ENCODE peak calls at places on chromosomes 12 and 14, in four cellular contexts. One of them, this sample, is unnamed.

GRCh38 chr12:67647251-67647546 is 1.3 kb upstream of the DYRK2 start:
- DNase-seq in glutamatergic neuron: no peak
- DNase-seq in activated B cell treated with CpG ODN at 0.5 μM for 24 hours: no peak
- DNase-seq in AG10803: no peak
- DNase-seq in this sample: no peak

GRCh38 chr12:111443086-111443485 is 37.4 kb downstream of the SH2B3 start:
- DNase-seq in AG10803: no peak
- DNase-seq in activated B cell treated with CpG ODN at 0.5 μM for 24 hours: no peak
- DNase-seq in glutamatergic neuron: no peak
- DNase-seq in this sample: no peak

GRCh38 chr12:108360487-108360886 is 21.4 kb upstream of the CMKLR1 start:
- DNase-seq in AG10803: peak
- DNase-seq in activated B cell treated with CpG ODN at 0.5 μM for 24 hours: no peak
- DNase-seq in glutamatergic neuron: peak
- DNase-seq in this sample: no peak

GRCh38 chr12:80979251-80979650 is 41.5 kb upstream of the LIN7A start:
- DNase-seq in AG10803: no peak
- DNase-seq in glutamatergic neuron: no peak
- DNase-seq in activated B cell treated with CpG ODN at 0.5 μM for 24 hours: no peak
- DNase-seq in this sample: no peak

GRCh38 chr12:90111646-90112565 is 403.3 kb upstream of the ATP2B1 start:
- DNase-seq in activated B cell treated with CpG ODN at 0.5 μM for 24 hours: no peak
- DNase-seq in glutamatergic neuron: no peak
- DNase-seq in AG10803: no peak
- DNase-seq in this sample: no peak

GRCh38 chr12:110639336-110640178 is 25.6 kb downstream of the TCTN1 start:
- DNase-seq in AG10803: peak
- DNase-seq in activated B cell treated with CpG ODN at 0.5 μM for 24 hours: no peak
- DNase-seq in glutamatergic neuron: no peak
- DNase-seq in this sample: no peak

GRCh38 chr14:68979021-68979721 is at the start of gene ACTN1:
- DNase-seq in glutamatergic neuron: peak
- DNase-seq in AG10803: peak
- DNase-seq in activated B cell treated with CpG ODN at 0.5 μM for 24 hours: peak
- DNase-seq in this sample: peak

GRCh38 chr14:33951183-33951840 is 438 bp upstream of the EGLN3 start:
- DNase-seq in activated B cell treated with CpG ODN at 0.5 μM for 24 hours: no peak
- DNase-seq in glutamatergic neuron: no peak
- DNase-seq in AG10803: no peak
- DNase-seq in this sample: no peak

GRCh38 chr14:34023824-34024767 is 73.2 kb upstream of the EGLN3 start:
- DNase-seq in glutamatergic neuron: no peak
- DNase-seq in AG10803: no peak
- DNase-seq in activated B cell treated with CpG ODN at 0.5 μM for 24 hours: no peak
- DNase-seq in this sample: peak

GRCh38 chr12:100987552-100988277 is 193.1 kb downstream of the ANO4 start:
- DNase-seq in activated B cell treated with CpG ODN at 0.5 μM for 24 hours: no peak
- DNase-seq in glutamatergic neuron: peak
- DNase-seq in AG10803: peak
- DNase-seq in this sample: peak

GRCh38 chr12:96534339-96534738 is 45.0 kb downstream of the CFAP54 start:
- DNase-seq in AG10803: no peak
- DNase-seq in activated B cell treated with CpG ODN at 0.5 μM for 24 hours: no peak
- DNase-seq in glutamatergic neuron: no peak
- DNase-seq in this sample: no peak

GRCh38 chr12:8648598-8649205 is 13.9 kb downstream of the MFAP5 start:
- DNase-seq in glutamatergic neuron: no peak
- DNase-seq in activated B cell treated with CpG ODN at 0.5 μM for 24 hours: no peak
- DNase-seq in AG10803: no peak
- DNase-seq in this sample: no peak

DNA sequence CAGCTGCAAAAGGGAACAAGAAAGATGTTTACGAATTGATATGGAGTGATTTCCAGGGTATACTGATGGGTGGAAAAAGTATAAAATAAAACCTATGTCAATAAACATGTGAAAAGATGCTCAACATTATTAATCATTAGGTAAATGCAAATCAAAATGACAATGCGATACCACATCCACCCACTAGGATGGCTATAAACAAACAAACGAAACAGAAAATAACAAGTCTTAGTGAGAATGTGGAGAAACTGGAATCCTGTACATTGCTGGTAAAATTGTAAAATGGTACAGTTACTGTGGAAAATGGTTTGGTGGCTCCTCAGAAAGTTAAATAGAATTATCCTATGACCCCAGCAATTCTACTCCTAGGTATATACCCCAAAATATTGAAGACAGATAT is 9.5 kb upstream of the BEST3 start:
- DNase-seq in AG10803: no peak
- DNase-seq in activated B cell treated with CpG ODN at 0.5 μM for 24 hours: no peak
- DNase-seq in glutamatergic neuron: no peak
- DNase-seq in this sample: no peak
- TF ChIP-seq CTCF in AG10803: no peak
- TF ChIP-seq CTCF in activated B cell treated with CpG ODN at 0.5 μM for 24 hours: no peak
- TF ChIP-seq CTCF in glutamatergic neuron: peak
- TF ChIP-seq CTCF in this sample: peak

GRCh38 chr12:102814691-102815367 is 102.2 kb downstream of the PAH start:
- DNase-seq in activated B cell treated with CpG ODN at 0.5 μM for 24 hours: no peak
- DNase-seq in glutamatergic neuron: no peak
- DNase-seq in AG10803: no peak
- DNase-seq in this sample: no peak

GRCh38 chr12:102806110-102806509 is 110.9 kb downstream of the PAH start:
- DNase-seq in activated B cell treated with CpG ODN at 0.5 μM for 24 hours: no peak
- DNase-seq in glutamatergic neuron: no peak
- DNase-seq in AG10803: no peak
- DNase-seq in this sample: no peak

GRCh38 chr12:102806592-102806991 is 110.5 kb downstream of the PAH start:
- DNase-seq in glutamatergic neuron: no peak
- DNase-seq in AG10803: no peak
- DNase-seq in activated B cell treated with CpG ODN at 0.5 μM for 24 hours: no peak
- DNase-seq in this sample: no peak

GRCh38 chr12:102808412-102808811 is 108.6 kb downstream of the PAH start:
- DNase-seq in glutamatergic neuron: no peak
- DNase-seq in activated B cell treated with CpG ODN at 0.5 μM for 24 hours: no peak
- DNase-seq in AG10803: no peak
- DNase-seq in this sample: no peak

GRCh38 chr12:102811125-102811737 is 105.8 kb downstream of the PAH start:
- DNase-seq in activated B cell treated with CpG ODN at 0.5 μM for 24 hours: no peak
- DNase-seq in glutamatergic neuron: peak
- DNase-seq in AG10803: peak
- DNase-seq in this sample: peak
- TF ChIP-seq CTCF in activated B cell treated with CpG ODN at 0.5 μM for 24 hours: no peak
- TF ChIP-seq CTCF in glutamatergic neuron: peak
- TF ChIP-seq CTCF in AG10803: peak
- TF ChIP-seq CTCF in this sample: peak

GRCh38 chr12:121209629-121210572 is at the start of gene P2RX4:
- DNase-seq in glutamatergic neuron: peak
- DNase-seq in AG10803: peak
- DNase-seq in activated B cell treated with CpG ODN at 0.5 μM for 24 hours: peak
- DNase-seq in this sample: peak
- TF ChIP-seq CTCF in glutamatergic neuron: no peak
- TF ChIP-seq CTCF in AG10803: no peak
- TF ChIP-seq CTCF in activated B cell treated with CpG ODN at 0.5 μM for 24 hours: no peak
- TF ChIP-seq CTCF in this sample: peak

GRCh38 chr14:94706132-94706531 is 63.8 kb downstream of the GSC start:
- DNase-seq in activated B cell treated with CpG ODN at 0.5 μM for 24 hours: no peak
- DNase-seq in glutamatergic neuron: no peak
- DNase-seq in AG10803: no peak
- DNase-seq in this sample: no peak
- TF ChIP-seq CTCF in activated B cell treated with CpG ODN at 0.5 μM for 24 hours: no peak
- TF ChIP-seq CTCF in glutamatergic neuron: no peak
- TF ChIP-seq CTCF in AG10803: no peak
- TF ChIP-seq CTCF in this sample: no peak

DNA sequence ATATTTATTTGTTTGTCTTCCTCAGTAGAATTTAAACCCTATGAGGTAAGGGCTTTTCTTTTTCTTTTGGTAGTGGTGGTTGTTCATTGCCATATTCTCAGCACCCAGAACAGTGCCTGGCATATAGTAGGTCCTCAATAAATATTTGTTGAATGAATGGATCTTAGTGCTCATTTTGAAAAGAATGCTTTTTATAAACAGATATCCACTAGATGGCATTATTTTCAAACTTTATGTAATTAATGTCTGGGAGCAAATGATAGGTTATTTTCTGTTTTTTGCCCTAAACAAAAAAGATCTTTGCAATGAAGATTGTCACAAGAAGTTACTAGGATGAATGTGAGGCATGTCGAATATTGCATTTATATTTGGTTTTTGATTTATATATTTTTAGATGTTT is 64.1 kb downstream of the RAD51B start:
- DNase-seq in activated B cell treated with CpG ODN at 0.5 μM for 24 hours: no peak
- DNase-seq in glutamatergic neuron: no peak
- DNase-seq in AG10803: peak
- DNase-seq in this sample: no peak
- TF ChIP-seq CTCF in activated B cell treated with CpG ODN at 0.5 μM for 24 hours: no peak
- TF ChIP-seq CTCF in glutamatergic neuron: no peak
- TF ChIP-seq CTCF in AG10803: peak
- TF ChIP-seq CTCF in this sample: no peak

DNA sequence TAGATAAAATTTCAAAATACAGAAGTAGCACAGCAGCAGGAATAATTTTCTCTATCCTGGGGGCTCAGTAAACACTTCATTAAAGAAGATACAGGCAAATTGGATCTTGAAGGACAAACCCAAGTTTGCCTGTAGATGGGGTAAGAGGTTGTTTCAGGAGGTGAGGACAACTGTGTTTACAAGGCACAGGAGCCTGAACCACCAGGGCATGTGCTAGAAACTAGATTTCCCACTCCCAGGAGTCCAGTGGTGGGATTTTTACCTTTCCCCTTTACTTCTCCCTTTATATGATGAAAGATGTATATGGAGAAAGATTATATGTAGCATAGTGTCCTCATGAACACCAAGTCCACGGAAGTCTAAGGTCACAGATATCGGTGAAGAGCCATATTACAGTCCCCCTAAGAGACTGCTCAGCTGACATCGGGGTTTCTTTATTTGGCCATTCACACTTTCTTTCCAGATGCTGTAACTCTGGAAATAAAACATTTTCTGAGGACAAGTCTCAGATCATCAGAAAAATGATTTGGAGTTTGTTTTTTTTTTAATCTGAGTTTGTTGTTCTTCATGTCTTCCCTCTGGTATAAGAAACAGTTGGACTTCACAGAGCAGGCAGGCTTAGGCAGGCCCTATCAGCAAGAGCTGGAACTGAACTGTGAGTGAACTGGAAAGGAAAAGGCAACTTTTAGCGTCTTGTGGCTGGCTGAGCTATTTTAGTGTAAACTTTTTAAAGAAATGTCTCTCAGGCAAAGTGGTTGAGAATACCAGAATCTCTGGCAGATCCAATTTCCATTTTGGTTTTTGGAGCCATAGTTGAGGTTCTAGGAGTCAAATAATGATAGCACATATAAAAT is 8.0 kb upstream of the EVL start:
- DNase-seq in AG10803: peak
- DNase-seq in glutamatergic neuron: no peak
- DNase-seq in activated B cell treated with CpG ODN at 0.5 μM for 24 hours: no peak
- DNase-seq in this sample: no peak
- TF ChIP-seq CTCF in AG10803: peak
- TF ChIP-seq CTCF in glutamatergic neuron: no peak
- TF ChIP-seq CTCF in activated B cell treated with CpG ODN at 0.5 μM for 24 hours: no peak
- TF ChIP-seq CTCF in this sample: no peak

DNA sequence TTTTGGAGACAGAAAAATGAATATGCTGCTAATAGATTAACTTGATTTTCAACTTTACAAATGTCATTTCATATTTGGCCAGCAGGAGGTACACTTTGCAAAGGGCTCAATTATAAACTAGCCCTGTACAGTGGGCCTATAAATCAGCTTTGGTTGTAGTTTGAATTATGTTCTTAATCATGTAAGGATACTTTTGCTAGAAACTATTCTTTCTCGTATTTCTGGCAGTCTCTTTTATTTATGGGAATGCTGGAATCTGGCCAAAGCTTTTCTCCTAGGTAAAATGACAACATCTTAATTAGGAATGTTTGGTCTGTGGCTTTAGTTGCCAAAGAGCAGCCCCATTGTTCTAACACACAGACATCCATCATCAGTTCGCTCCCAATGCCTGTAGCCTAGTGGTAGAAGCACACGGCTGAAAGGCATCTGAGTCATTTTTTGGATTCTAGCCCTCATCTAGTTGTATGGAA is 1322.3 kb upstream of the SEL1L start:
- DNase-seq in glutamatergic neuron: no peak
- DNase-seq in activated B cell treated with CpG ODN at 0.5 μM for 24 hours: no peak
- DNase-seq in AG10803: peak
- DNase-seq in this sample: no peak
- TF ChIP-seq CTCF in glutamatergic neuron: peak
- TF ChIP-seq CTCF in activated B cell treated with CpG ODN at 0.5 μM for 24 hours: no peak
- TF ChIP-seq CTCF in AG10803: peak
- TF ChIP-seq CTCF in this sample: peak